ENCODE peak calls at places on chromosomes 5 and 9, in seven cellular contexts. H, W, E, D, I, X and K are unnamed samples.

GRCh38 chr9:133235549-133236222 is 26.6 kb upstream of the OBP2B start:
- DNase-seq in H (no peak), W (no peak), E (no peak), D (no peak), I (no peak), X (no peak), K (no peak)

GRCh38 chr9:37929441-37929895 is 25.5 kb upstream of the SLC25A51 start:
- DNase-seq in H (no peak), W (peak), E (peak), D (no peak), I (no peak), X (no peak), K (no peak)

GRCh38 chr5:36728697-36729543 is 122.5 kb downstream of the SLC1A3 start:
- DNase-seq in H (no peak), W (peak), E (peak), D (no peak), I (peak), X (no peak), K (peak)

GRCh38 chr5:1505506-1506241 is 18.1 kb downstream of the LPCAT1 start:
- DNase-seq in H (no peak), W (no peak), E (peak), D (no peak), I (no peak), X (no peak), K (no peak)

GRCh38 chr9:104608336-104608735 is 2.9 kb upstream of the OR13C2 start:
- DNase-seq in H (no peak), W (no peak), E (no peak), D (no peak), I (no peak), X (no peak), K (peak)

GRCh38 chr5:83552275-83552674 is 80.7 kb downstream of the VCAN start:
- DNase-seq in H (no peak), W (no peak), E (no peak), D (no peak), I (no peak), X (no peak), K (no peak)

GRCh38 chr9:92983984-92984589 is 36.8 kb downstream of the FGD3 start:
- DNase-seq in H (no peak), W (no peak), E (peak), D (no peak), I (no peak), X (no peak), K (no peak)

GRCh38 chr9:92642599-92642998 is 27.3 kb downstream of the IPPK start:
- DNase-seq in H (no peak), W (no peak), E (no peak), D (no peak), I (no peak), X (no peak), K (no peak)

GRCh38 chr9:132995121-132995420 is 16.6 kb downstream of the GFI1B start:
- DNase-seq in H (no peak), W (no peak), E (no peak), D (no peak), I (no peak), X (no peak), K (no peak)

GRCh38 chr9:130174920-130175321 is 2.7 kb downstream of the NCS1 start:
- DNase-seq in H (no peak), W (no peak), E (no peak), D (no peak), I (no peak), X (no peak), K (no peak)

GRCh38 chr5:74040065-74040551 is 414.1 kb downstream of the ARHGEF28 start:
- DNase-seq in H (no peak), W (peak), E (peak), D (no peak), I (no peak), X (no peak), K (peak)

GRCh38 chr5:2800035-2800434 is 48.6 kb upstream of the IRX2 start:
- DNase-seq in H (no peak), W (no peak), E (no peak), D (no peak), I (no peak), X (no peak), K (no peak)

GRCh38 chr5:77249475-77249874 is 39.0 kb downstream of the PDE8B start:
- DNase-seq in H (no peak), W (no peak), E (no peak), D (no peak), I (no peak), X (no peak), K (no peak)

GRCh38 chr9:4689687-4690104 is 10.3 kb downstream of the CDC37L1 start:
- DNase-seq in H (no peak), W (no peak), E (peak), D (no peak), I (no peak), X (no peak), K (peak)